ENCODE peak calls at places on chromosomes 5 and 9, in four cellular contexts. One of them, this sample, is unnamed.
A peak's percentile ranks its signal among the peaks of the same experiment; 100 is the strongest.

GRCh38 chr5:138610468-138611294 is 35.5 kb upstream of the HSPA9 start:
- DNase-seq in T-cell: no peak
- DNase-seq in GM04504: no peak
- DNase-seq in cerebellar cortex: peak; percentile 44
- DNase-seq in this sample: no peak

GRCh38 chr9:81032030-81032572 is 657.2 kb downstream of the TLE1 start:
- DNase-seq in cerebellar cortex: no peak
- DNase-seq in GM04504: peak; percentile 24
- DNase-seq in T-cell: no peak
- DNase-seq in this sample: no peak

GRCh38 chr5:15463231-15463630 is 36.7 kb upstream of the FBXL7 start:
- DNase-seq in cerebellar cortex: peak; percentile 4
- DNase-seq in T-cell: no peak
- DNase-seq in GM04504: peak; percentile 5
- DNase-seq in this sample: no peak

GRCh38 chr5:58117491-58117890 is 342.4 kb downstream of the PLK2 start:
- DNase-seq in GM04504: no peak
- DNase-seq in cerebellar cortex: no peak
- DNase-seq in T-cell: no peak
- DNase-seq in this sample: no peak

GRCh38 chr5:149581192-149581861 is at the start of gene ARHGEF37:
- DNase-seq in T-cell: peak; percentile 9
- DNase-seq in cerebellar cortex: peak; percentile 73
- DNase-seq in GM04504: no peak
- DNase-seq in this sample: no peak

GRCh38 chr5:67234671-67235176 is 38.1 kb upstream of the CD180 start:
- DNase-seq in GM04504: peak; percentile 59
- DNase-seq in cerebellar cortex: peak; percentile 11
- DNase-seq in T-cell: no peak
- DNase-seq in this sample: no peak

GRCh38 chr9:132078369-132079356 is 1.0 kb downstream of the MED27 start:
- DNase-seq in T-cell: peak; percentile 15
- DNase-seq in cerebellar cortex: no peak
- DNase-seq in GM04504: peak; percentile 25
- DNase-seq in this sample: peak; percentile 42

GRCh38 chr9:113963017-113963620 is 87.0 kb downstream of the ZNF618 start:
- DNase-seq in GM04504: no peak
- DNase-seq in T-cell: no peak
- DNase-seq in cerebellar cortex: peak; percentile 32
- DNase-seq in this sample: no peak

GRCh38 chr9:20040991-20041606 is 252.3 kb upstream of the SLC24A2 start:
- DNase-seq in GM04504: no peak
- DNase-seq in T-cell: no peak
- DNase-seq in cerebellar cortex: peak; percentile 33
- DNase-seq in this sample: no peak

GRCh38 chr5:14896091-14896490 is 24.5 kb upstream of the ANKH start:
- DNase-seq in GM04504: no peak
- DNase-seq in T-cell: no peak
- DNase-seq in cerebellar cortex: no peak
- DNase-seq in this sample: no peak

GRCh38 chr5:95027151-95027721 is 257.7 kb downstream of the MCTP1 start:
- DNase-seq in T-cell: no peak
- DNase-seq in cerebellar cortex: no peak
- DNase-seq in GM04504: no peak
- DNase-seq in this sample: no peak

GRCh38 chr5:141747152-141747640 is 65.2 kb upstream of the ARAP3 start:
- DNase-seq in cerebellar cortex: peak; percentile 98
- DNase-seq in GM04504: peak; percentile 11
- DNase-seq in T-cell: no peak
- DNase-seq in this sample: peak; percentile 29

GRCh38 chr5:141742866-141743651 is 61.0 kb upstream of the ARAP3 start:
- DNase-seq in GM04504: peak; percentile 5
- DNase-seq in cerebellar cortex: no peak
- DNase-seq in T-cell: no peak
- DNase-seq in this sample: no peak

GRCh38 chr5:75509956-75510355 is 1.5 kb downstream of the CERT1 start:
- DNase-seq in cerebellar cortex: peak; percentile 16
- DNase-seq in T-cell: no peak
- DNase-seq in GM04504: no peak
- DNase-seq in this sample: no peak

GRCh38 chr9:18429065-18429464 is 44.9 kb upstream of the ADAMTSL1 start:
- DNase-seq in GM04504: no peak
- DNase-seq in cerebellar cortex: no peak
- DNase-seq in T-cell: no peak
- DNase-seq in this sample: no peak

GRCh38 chr9:105281926-105282325 is 37.5 kb downstream of the SLC44A1 start:
- DNase-seq in cerebellar cortex: no peak
- DNase-seq in T-cell: no peak
- DNase-seq in GM04504: no peak
- DNase-seq in this sample: no peak

GRCh38 chr9:72930828-72931227 is 22.0 kb downstream of the ALDH1A1 start:
- DNase-seq in GM04504: no peak
- DNase-seq in cerebellar cortex: no peak
- DNase-seq in T-cell: no peak
- DNase-seq in this sample: no peak

GRCh38 chr9:6133346-6134063 is 82.1 kb upstream of the IL33 start:
- DNase-seq in GM04504: no peak
- DNase-seq in T-cell: no peak
- DNase-seq in cerebellar cortex: no peak
- DNase-seq in this sample: no peak

This sample was measured in NCI-H1417 treated with DMSO at 0.1 percent for 48 hours.